ENCODE peak calls at places on chromosomes 1 and 21, in five cellular contexts. Q is foreskin fibroblast, R is GM12865, L is NCI-H1092 treated with DMSO at 0.1 percent for 48 hours, T is NCI-H748 treated with DMSO at 0.1 percent for 48 hours. O is an unnamed sample.

GRCh38 chr21:14833221-14833620 is 231.6 kb downstream of the NRIP1 start:
- DNase-seq in Q (no peak), R (no peak), L (no peak), T (no peak), O (no peak)

GRCh38 chr1:28112388-28113311 is 24.2 kb upstream of the EYA3 start:
- DNase-seq in Q (peak), R (peak), L (peak), T (no peak), O (peak)

GRCh38 chr1:180627411-180627810 is 4.4 kb upstream of the XPR1 start:
- DNase-seq in Q (peak), R (no peak), L (no peak), T (no peak), O (peak)

GRCh38 chr1:8232036-8232757 is 85.7 kb upstream of the SLC45A1 start:
- DNase-seq in Q (no peak), R (no peak), L (no peak), T (no peak), O (no peak)

GRCh38 chr1:241560511-241561187 is 28.5 kb downstream of the KMO start:
- DNase-seq in Q (no peak), R (no peak), L (no peak), T (no peak), O (no peak)

GRCh38 chr1:91217911-91218310 is 186.7 kb downstream of the HFM1 start:
- DNase-seq in Q (no peak), R (peak), L (no peak), T (no peak), O (no peak)

GRCh38 chr21:40049031-40049958 is 182.1 kb downstream of the PCP4 start:
- DNase-seq in Q (peak), R (no peak), L (peak), T (peak), O (no peak)

GRCh38 chr1:37680933-37681332 is 11.4 kb upstream of the CDCA8 start:
- DNase-seq in Q (no peak), R (no peak), L (no peak), T (no peak), O (no peak)

GRCh38 chr1:59673575-59674467 is 140.9 kb upstream of the HOOK1 start:
- DNase-seq in Q (no peak), R (no peak), L (no peak), T (no peak), O (no peak)

GRCh38 chr1:6419803-6420593 is at the start of gene HES2:
- DNase-seq in Q (peak), R (no peak), L (no peak), T (no peak), O (no peak)

O was measured in HCEC 1CT.